ENCODE peak calls at places on chromosomes 7 and 10, in six cellular contexts. G is GM12891, I is lower lobe of right lung, U is caudate nucleus, Y is Calu3, K is naive B cell. R is an unnamed sample.
A peak's percentile ranks its signal among the peaks of the same experiment; 100 is the strongest.

GRCh38 chr10:18216482-18216881 is 76.3 kb downstream of the CACNB2 start:
- DNase-seq in G (no peak), K (no peak), Y (no peak), U (no peak), I (no peak), R (no peak)

GRCh38 chr7:67311901-67312300 is 315.3 kb downstream of the TYW1 start:
- DNase-seq in I (no peak), K (no peak), G (no peak), Y (no peak), U (no peak), R (no peak)

GRCh38 chr10:124152139-124152780 is 58.9 kb upstream of the CHST15 start:
- DNase-seq in G (no peak), I (peak; percentile 57), K (no peak), U (no peak), Y (peak; percentile 61), R (peak; percentile 89)

GRCh38 chr10:30294506-30295280 is 54.4 kb downstream of the MTPAP start:
- DNase-seq in I (no peak), U (no peak), G (no peak), Y (no peak), K (no peak), R (no peak)

GRCh38 chr7:92615861-92616260 is 25.7 kb upstream of the FAM133B start:
- DNase-seq in Y (no peak), G (no peak), K (no peak), I (no peak), U (no peak), R (no peak)

GRCh38 chr7:24255139-24255538 is 28.9 kb upstream of the NPY start:
- DNase-seq in U (no peak), G (no peak), I (no peak), K (no peak), Y (no peak), R (no peak)

GRCh38 chr10:2935647-2936386 is 131.5 kb upstream of the PFKP start:
- DNase-seq in Y (no peak), G (no peak), I (no peak), U (no peak), K (no peak), R (no peak)

GRCh38 chr7:2876031-2876862 is 32.1 kb upstream of the GNA12 start:
- DNase-seq in K (no peak), Y (peak; percentile 29), G (no peak), I (no peak), U (no peak), R (no peak)

GRCh38 chr7:143518521-143518920 is 40.8 kb downstream of the TAS2R41 start:
- DNase-seq in U (no peak), G (no peak), Y (no peak), K (no peak), I (no peak), R (peak; percentile 45)

GRCh38 chr10:32411797-32412498 is 34.0 kb upstream of the CCDC7 start:
- DNase-seq in G (no peak), K (no peak), U (no peak), I (no peak), Y (no peak), R (no peak)

GRCh38 chr10:47041401-47042198 is 130.4 kb downstream of the PTPN20 start:
- DNase-seq in I (no peak), U (no peak), Y (no peak), K (no peak), G (no peak), R (no peak)

GRCh38 chr10:124179308-124180043 is 86.1 kb upstream of the CHST15 start:
- DNase-seq in G (no peak), I (no peak), Y (no peak), K (no peak), U (no peak), R (no peak)

GRCh38 chr7:82235710-82236109 is 207.9 kb downstream of the CACNA2D1 start:
- DNase-seq in U (no peak), K (no peak), G (no peak), Y (no peak), I (no peak), R (no peak)

GRCh38 chr10:71998840-71999194 is 34.6 kb downstream of the CHST3 start:
- DNase-seq in K (no peak), G (no peak), I (no peak), U (no peak), Y (peak; percentile 70), R (no peak)

GRCh38 chr10:76133597-76134255 is 702.3 kb downstream of the LRMDA start:
- DNase-seq in G (no peak), K (no peak), Y (no peak), U (no peak), I (no peak), R (no peak)

GRCh38 chr7:101687791-101688182 is 58.7 kb upstream of the MYL10 start:
- DNase-seq in G (no peak), U (no peak), K (no peak), Y (no peak), I (no peak), R (no peak)

GRCh38 chr7:87878208-87878735 is 2.0 kb downstream of the DBF4 start:
- DNase-seq in Y (no peak), G (no peak), U (no peak), K (no peak), I (no peak), R (no peak)

GRCh38 chr10:85791846-85792532 is 574.6 kb downstream of the GRID1 start:
- DNase-seq in K (no peak), U (no peak), Y (peak; percentile 6), G (no peak), I (no peak), R (no peak)

GRCh38 chr7:85287126-85287825 is 100.4 kb upstream of the SEMA3D start:
- DNase-seq in U (no peak), K (no peak), I (no peak), Y (no peak), G (no peak), R (no peak)

GRCh38 chr10:101778781-101779543 is 3.0 kb upstream of the FGF8 start:
- DNase-seq in I (peak; percentile 53), Y (peak; percentile 14), G (no peak), U (no peak), K (peak; percentile 25), R (no peak)

GRCh38 chr7:17986826-17987225 is 40.8 kb downstream of the PRPS1L1 start:
- DNase-seq in Y (no peak), G (no peak), K (no peak), I (no peak), U (no peak), R (peak; percentile 80)

GRCh38 chr7:100692578-100692961 is 1.5 kb downstream of the GIGYF1 start:
- DNase-seq in K (no peak), U (no peak), Y (no peak), G (no peak), I (no peak), R (no peak)

GRCh38 chr7:120993011-120993574 is 4.6 kb downstream of the CPED1 start:
- DNase-seq in U (no peak), K (no peak), G (no peak), Y (no peak), I (no peak), R (no peak)